ENCODE peak calls at places on chromosomes 5 and 9, in four cellular contexts. G, C, D and N are unnamed samples.

GRCh38 chr9:93198839-93199625 is 15.1 kb downstream of the WNK2 start:
- DNase-seq in C (no peak), G (no peak), D (no peak), N (peak; percentile 80)

GRCh38 chr9:94798668-94799067 is 72.2 kb downstream of the AOPEP start:
- DNase-seq in C (no peak), D (no peak), G (no peak), N (no peak)

GRCh38 chr5:122981846-122982245 is 54.7 kb downstream of the PPIC start:
- DNase-seq in C (no peak), G (no peak), D (no peak), N (no peak)

GRCh38 chr5:146027746-146028145 is 77.6 kb downstream of the PLAC8L1 start:
- DNase-seq in G (peak; percentile 19), C (no peak), D (peak; percentile 88), N (no peak)

GRCh38 chr5:77426670-77427069 is 65.4 kb downstream of the WDR41 start:
- DNase-seq in G (no peak), D (no peak), C (no peak), N (no peak)

GRCh38 chr5:159972538-159973362 is 36.2 kb upstream of the TTC1 start:
- DNase-seq in D (no peak), G (no peak), C (no peak), N (no peak)

GRCh38 chr5:6340100-6340499 is 38.2 kb downstream of the MED10 start:
- DNase-seq in C (no peak), D (no peak), G (no peak), N (no peak)

GRCh38 chr5:149152317-149152746 is 11.0 kb downstream of the ABLIM3 start:
- DNase-seq in G (no peak), C (no peak), D (peak; percentile 54), N (no peak)

GRCh38 chr5:173706700-173707099 is 90.2 kb upstream of the BOD1 start:
- DNase-seq in G (no peak), D (no peak), C (no peak), N (no peak)

GRCh38 chr5:143843461-143843860 is 31.5 kb downstream of the HMHB1 start:
- DNase-seq in C (no peak), D (no peak), G (no peak), N (no peak)

GRCh38 chr5:64947031-64947430 is 178.3 kb downstream of the CWC27 start:
- DNase-seq in G (peak; percentile 65), D (peak; percentile 34), C (no peak), N (no peak)

GRCh38 chr5:163917741-163918140 is 412.3 kb downstream of the MAT2B start:
- DNase-seq in G (no peak), D (no peak), C (no peak), N (no peak)

GRCh38 chr5:76649140-76649539 is 25.9 kb upstream of the F2RL2 start:
- DNase-seq in C (no peak), G (no peak), D (no peak), N (no peak)

GRCh38 chr9:122125158-122125890 is 32.2 kb upstream of the TTLL11 start:
- DNase-seq in C (peak; percentile 65), D (peak; percentile 78), G (peak; percentile 22), N (peak; percentile 93)

GRCh38 chr5:136886623-136887022 is 521.3 kb upstream of the TRPC7 start:
- DNase-seq in C (no peak), D (no peak), G (no peak), N (no peak)

GRCh38 chr5:174448662-174449061 is 275.7 kb upstream of the MSX2 start:
- DNase-seq in C (no peak), D (no peak), G (no peak), N (peak; percentile 82)

GRCh38 chr5:1140818-1141189 is 28.9 kb upstream of the SLC12A7 start:
- DNase-seq in D (no peak), C (no peak), G (no peak), N (no peak)

GRCh38 chr9:36204906-36205547 is 14.3 kb downstream of the CLTA start:
- DNase-seq in G (no peak), D (peak; percentile 6), C (no peak), N (peak; percentile 40)

GRCh38 chr5:178113841-178114324 is 551 bp downstream of the N4BP3 start:
- DNase-seq in C (no peak), G (no peak), D (peak; percentile 24), N (no peak)

GRCh38 chr5:37839441-37840035 is 303 bp downstream of the GDNF start:
- DNase-seq in C (no peak), D (peak; percentile 21), G (no peak), N (peak; percentile 37)

GRCh38 chr9:119968837-119969707 is 599.8 kb upstream of the BRINP1 start:
- DNase-seq in G (peak; percentile 56), D (peak; percentile 65), C (peak; percentile 31), N (peak; percentile 43)

GRCh38 chr9:95406114-95406513 is 88.6 kb upstream of the FANCC start:
- DNase-seq in C (no peak), D (no peak), G (no peak), N (no peak)

GRCh38 chr5:159337291-159337974 is 7.1 kb upstream of the IL12B start:
- DNase-seq in D (no peak), G (no peak), C (peak; percentile 59), N (peak; percentile 80)

GRCh38 chr9:114246558-114246957 is 76.3 kb upstream of the ORM1 start:
- DNase-seq in D (no peak), G (no peak), C (no peak), N (no peak)